ENCODE peak calls at places on chromosomes 4 and X, in five cellular contexts. A is EH, D is GM04503, K is fibroblast of lung, F is NAMALWA. M is an unnamed sample.

GRCh38 chr4:68466751-68467150 is 19.5 kb downstream of the TMPRSS11E start:
- DNase-seq in A (no peak), D (no peak), K (peak; percentile 58), F (no peak), M (no peak)

GRCh38 chr4:1348746-1349145 is 1.7 kb downstream of the UVSSA start:
- DNase-seq in A (no peak), D (no peak), K (no peak), F (no peak), M (no peak)

GRCh38 chr4:77217526-77217925 is 60.5 kb downstream of the CCNG2 start:
- DNase-seq in A (no peak), D (no peak), K (no peak), F (no peak), M (no peak)

GRCh38 chr4:123748806-123749205 is 352.2 kb downstream of the SPRY1 start:
- DNase-seq in A (no peak), D (no peak), K (no peak), F (no peak), M (no peak)

GRCh38 chrX:11499076-11500044 is 166.4 kb downstream of the ARHGAP6 start:
- DNase-seq in A (peak; percentile 88), D (no peak), K (peak; percentile 81), F (no peak), M (no peak)

GRCh38 chr4:100348472-100348871 is 158.2 kb upstream of the DDIT4L start:
- DNase-seq in A (peak; percentile 57), D (no peak), K (peak; percentile 83), F (no peak), M (no peak)

GRCh38 chr4:82782626-82783025 is 16.0 kb downstream of the SCD5 start:
- DNase-seq in A (no peak), D (no peak), K (peak; percentile 55), F (no peak), M (no peak)

GRCh38 chrX:65241059-65241721 is 264.9 kb upstream of the ZC4H2 start:
- DNase-seq in A (no peak), D (peak; percentile 1), K (no peak), F (no peak), M (no peak)

GRCh38 chrX:130084651-130085237 is 25.6 kb downstream of the ELF4 start:
- DNase-seq in A (no peak), D (no peak), K (no peak), F (peak; percentile 57), M (no peak)

GRCh38 chr4:8702020-8702495 is 109.5 kb downstream of the CPZ start:
- DNase-seq in A (no peak), D (no peak), K (no peak), F (no peak), M (no peak)

GRCh38 chr4:99321241-99322191 is at the start of gene ADH1B:
- DNase-seq in A (no peak), D (no peak), K (no peak), F (no peak), M (no peak)

GRCh38 chr4:6200011-6200921 is at the start of gene JAKMIP1:
- DNase-seq in A (peak; percentile 46), D (no peak), K (peak; percentile 65), F (peak; percentile 79), M (no peak)

GRCh38 chr4:129598582-129598981 is 502.6 kb downstream of the C4orf33 start:
- DNase-seq in A (no peak), D (no peak), K (no peak), F (no peak), M (no peak)

GRCh38 chrX:22300130-22300529 is 27.4 kb downstream of the CBLL2 start:
- DNase-seq in A (peak; percentile 83), D (peak; percentile 19), K (peak; percentile 72), F (peak; percentile 1), M (peak; percentile 19)

GRCh38 chr4:80115368-80116181 is 42.5 kb upstream of the ANTXR2 start:
- DNase-seq in A (peak; percentile 50), D (no peak), K (peak; percentile 60), F (no peak), M (no peak)

GRCh38 chrX:11724122-11725017 is 33.7 kb upstream of the MSL3 start:
- DNase-seq in A (peak; percentile 40), D (no peak), K (peak; percentile 19), F (peak; percentile 57), M (no peak)

GRCh38 chr4:66577922-66578321 is 907.6 kb upstream of the EPHA5 start:
- DNase-seq in A (peak; percentile 37), D (no peak), K (no peak), F (no peak), M (no peak)

GRCh38 chrX:133307637-133308485 is 89.7 kb upstream of the TFDP3 start:
- DNase-seq in A (no peak), D (no peak), K (no peak), F (no peak), M (no peak)

GRCh38 chrX:63529961-63530360 is 178.8 kb upstream of the SPIN4 start:
- DNase-seq in A (no peak), D (no peak), K (no peak), F (no peak), M (no peak)

GRCh38 chrX:40207626-40208025 is 109.9 kb upstream of the BCOR start:
- DNase-seq in A (peak; percentile 15), D (no peak), K (peak; percentile 58), F (no peak), M (no peak)

GRCh38 chrX:9258346-9259104 is 206.3 kb upstream of the TBL1X start:
- DNase-seq in A (no peak), D (no peak), K (no peak), F (no peak), M (no peak)

GRCh38 chrX:19443886-19444530 is 71.3 kb downstream of the MAP3K15 start:
- DNase-seq in A (no peak), D (no peak), K (no peak), F (no peak), M (no peak)

M was measured in BJ.